ENCODE peak calls at places on chromosomes 16 and 17, in six cellular contexts. G is SK-N-SH, U is HCT116, C is GM12878, I is H1, S is K562. E is an unnamed sample.

GRCh38 chr16:23863511-23864422 is 28.0 kb downstream of the PRKCB start:
- DNase-seq in G (no peak), U (no peak), C (no peak), I (no peak), S (no peak), E (no peak)

GRCh38 chr16:89784409-89784808 is 32.0 kb downstream of the FANCA start:
- DNase-seq in G (no peak), U (no peak), C (no peak), I (no peak), S (no peak), E (no peak)

GRCh38 chr16:30820952-30821421 is 34.0 kb upstream of the ZNF629 start:
- DNase-seq in G (no peak), U (no peak), C (no peak), I (no peak), S (no peak), E (no peak)

GRCh38 chr16:64417711-64418227 is 704.1 kb downstream of the CDH11 start:
- DNase-seq in G (no peak), U (no peak), C (no peak), I (no peak), S (no peak), E (no peak)

GRCh38 chr17:82961366-82962162 is 117.8 kb upstream of the METRNL start:
- DNase-seq in G (no peak), U (no peak), C (no peak), I (no peak), S (no peak), E (peak; percentile 29)

GRCh38 chr16:86555763-86556130 is 712 bp upstream of the MTHFSD start:
- DNase-seq in G (no peak), U (no peak), C (no peak), I (no peak), S (no peak), E (no peak)

GRCh38 chr16:27742333-27742732 is 192.4 kb downstream of the KATNIP start:
- DNase-seq in G (no peak), U (no peak), C (no peak), I (no peak), S (no peak), E (no peak)

GRCh38 chr17:15955793-15956541 is 11.0 kb downstream of the ADORA2B start:
- DNase-seq in G (no peak), U (no peak), C (no peak), I (no peak), S (peak; percentile 78), E (no peak)

GRCh38 chr17:31803494-31804213 is 55.4 kb downstream of the COPRS start:
- DNase-seq in G (no peak), U (no peak), C (no peak), I (no peak), S (no peak), E (peak; percentile 60)

GRCh38 chr16:83807710-83808572 is at the start of gene HSBP1:
- DNase-seq in G (peak; percentile 97), U (peak; percentile 88), C (peak; percentile 67), I (peak; percentile 96), S (peak; percentile 97), E (peak; percentile 93)

GRCh38 chr17:19260958-19261357 is 23.8 kb downstream of the EPN2 start:
- DNase-seq in G (no peak), U (peak; percentile 10), C (no peak), I (no peak), S (no peak), E (no peak)

GRCh38 chr16:12412252-12412651 is 391.4 kb downstream of the CPPED1 start:
- DNase-seq in G (no peak), U (no peak), C (no peak), I (no peak), S (no peak), E (no peak)

GRCh38 chr17:43908111-43908721 is 880 bp upstream of the MPP2 start:
- DNase-seq in G (peak; percentile 86), U (peak; percentile 62), C (no peak), I (peak; percentile 80), S (peak; percentile 62), E (peak; percentile 80)

GRCh38 chr16:50653633-50654524 is 27.2 kb downstream of the SNX20 start:
- DNase-seq in G (no peak), U (no peak), C (no peak), I (no peak), S (no peak), E (no peak)

GRCh38 chr16:27980076-27980775 is 83.3 kb downstream of the GSG1L start:
- DNase-seq in G (no peak), U (no peak), C (no peak), I (no peak), S (no peak), E (no peak)

GRCh38 chr16:83403751-83404150 is 404.0 kb upstream of the HSBP1 start:
- DNase-seq in G (no peak), U (no peak), C (no peak), I (no peak), S (no peak), E (no peak)

GRCh38 chr17:17264430-17264829 is 16.6 kb downstream of the COPS3 start:
- DNase-seq in G (no peak), U (no peak), C (no peak), I (no peak), S (no peak), E (no peak)

GRCh38 chr17:34997355-34997862 is 17.1 kb downstream of the LIG3 start:
- DNase-seq in G (no peak), U (no peak), C (no peak), I (no peak), S (no peak), E (peak; percentile 26)

GRCh38 chr17:82865996-82866395 is 26.2 kb upstream of the ZNF750 start:
- DNase-seq in G (no peak), U (no peak), C (no peak), I (no peak), S (no peak), E (no peak)

GRCh38 chr16:84132527-84133285 is 12.3 kb downstream of the HSDL1 start:
- DNase-seq in G (no peak), U (no peak), C (no peak), I (no peak), S (peak; percentile 76), E (no peak)

GRCh38 chr16:83970430-83970815 is 2.4 kb downstream of the NECAB2 start:
- DNase-seq in G (no peak), U (no peak), C (no peak), I (no peak), S (no peak), E (no peak)

GRCh38 chr17:2867441-2868424 is 71.5 kb downstream of the RAP1GAP2 start:
- DNase-seq in G (no peak), U (no peak), C (no peak), I (peak; percentile 67), S (no peak), E (no peak)

GRCh38 chr17:67992541-67993152 is 3.6 kb downstream of the C17orf58 start:
- DNase-seq in G (no peak), U (no peak), C (no peak), I (no peak), S (peak; percentile 28), E (peak; percentile 50)

GRCh38 chr16:70746708-70747424 is 54.1 kb downstream of the VAC14 start:
- DNase-seq in G (no peak), U (peak; percentile 75), C (no peak), I (no peak), S (peak; percentile 90), E (peak; percentile 83)

GRCh38 chr17:58533616-58534188 is 19.3 kb upstream of the MTMR4 start:
- DNase-seq in G (no peak), U (no peak), C (no peak), I (no peak), S (no peak), E (no peak)
- TF ChIP-seq JUND in G (no peak), U (no peak), C (no peak), I (no peak), S (no peak), E (no peak)

GRCh38 chr16:22366889-22367288 is 7.5 kb downstream of the CDR2 start:
- DNase-seq in G (no peak), U (no peak), C (no peak), I (no peak), S (no peak), E (no peak)
- TF ChIP-seq JUND in G (no peak), U (no peak), C (no peak), I (no peak), S (no peak), E (no peak)

DNA sequence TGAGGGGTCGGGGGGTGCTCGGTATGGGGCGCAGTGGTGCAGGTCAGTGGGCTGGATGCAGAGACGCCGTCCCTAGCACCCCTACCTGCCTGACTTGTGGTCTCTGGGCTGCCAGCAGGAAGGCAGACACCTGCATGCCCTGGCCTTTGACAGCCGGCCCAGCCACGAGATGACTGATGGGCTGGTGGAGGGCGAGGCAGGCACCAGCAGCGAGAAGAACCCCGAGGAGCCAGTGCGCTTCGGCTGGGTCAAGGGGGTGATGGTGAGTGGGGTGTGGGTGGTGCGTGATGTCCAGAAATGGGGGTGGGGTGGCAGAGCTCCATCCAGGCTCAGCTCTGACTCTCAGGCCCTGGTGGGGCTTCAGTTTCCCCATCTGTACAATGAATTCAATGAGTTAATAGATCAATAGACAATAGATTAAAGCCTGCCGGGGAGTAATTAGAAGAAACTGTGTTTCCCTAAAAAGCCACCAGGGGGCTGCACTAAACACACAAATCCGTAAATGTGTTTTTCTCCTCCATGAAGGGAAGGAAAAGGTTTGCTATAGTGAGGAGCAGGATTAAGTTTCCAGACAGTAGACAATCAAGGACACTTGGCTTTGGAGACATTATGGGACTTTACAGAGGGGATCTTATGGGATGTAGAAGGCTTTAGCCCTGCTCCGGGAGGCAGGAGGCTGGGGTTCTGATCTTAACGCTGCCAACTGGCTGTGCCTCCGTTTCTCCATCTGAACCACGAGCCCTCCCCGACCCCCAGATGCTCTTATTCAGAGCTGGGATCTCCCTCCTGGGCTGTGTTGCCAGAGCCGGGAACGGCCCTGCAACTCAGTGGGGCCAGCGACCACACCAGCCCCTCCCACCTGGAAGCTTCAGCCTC is 2.2 kb downstream of the SLC12A3 start:
- DNase-seq in G (peak; percentile 69), U (peak; percentile 43), C (no peak), I (peak; percentile 63), S (peak; percentile 65), E (peak; percentile 64)
- TF ChIP-seq JUND in G (no peak), U (no peak), C (no peak), I (no peak), S (no peak), E (no peak)

DNA sequence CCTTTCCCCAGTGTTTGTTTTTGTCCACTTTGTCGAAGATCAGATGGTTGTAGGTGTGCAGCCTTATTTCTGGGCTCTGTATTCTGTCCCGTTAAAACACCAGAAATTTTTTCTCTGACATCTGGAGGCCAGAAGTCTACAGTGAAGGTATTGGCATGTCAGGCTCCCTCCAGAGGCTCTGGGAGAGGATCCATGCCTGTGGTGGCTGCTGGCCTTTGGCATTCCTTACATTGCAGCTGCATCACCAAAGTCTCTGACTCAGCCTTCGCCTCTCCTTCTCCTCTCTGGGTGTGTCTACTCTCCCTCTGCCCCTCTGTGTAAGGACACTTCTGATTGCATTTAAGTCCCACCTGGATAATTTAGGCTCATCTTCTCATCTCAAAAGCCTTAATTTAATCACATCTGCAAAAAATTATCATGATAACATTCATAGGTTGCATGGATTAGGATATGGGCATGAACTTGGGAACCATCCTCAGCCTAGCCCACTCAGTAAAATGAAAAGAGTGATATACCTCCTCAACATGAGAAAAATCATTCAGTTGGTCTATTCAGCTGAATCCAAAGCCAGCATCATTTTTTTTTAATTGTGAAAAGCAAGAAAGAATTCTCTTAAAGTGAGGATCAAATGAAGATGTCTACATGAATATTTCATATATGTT is 78.0 kb downstream of the MAP2K6 start:
- DNase-seq in G (peak; percentile 42), U (peak; percentile 28), C (no peak), I (no peak), S (no peak), E (no peak)
- TF ChIP-seq JUND in G (peak; percentile 70), U (no peak), C (no peak), I (peak; percentile 41), S (no peak), E (no peak)

E was measured in T47D.